ENCODE peak calls at places on chromosomes 13 and 19, in nine cellular contexts. D, I, X, R, U, L, O, Z and E are unnamed samples.

GRCh38 chr19:41740415-41741243 is 14.7 kb upstream of the CEACAM6 start:
- DNase-seq in D (no peak), I (no peak), X (no peak), R (no peak), U (no peak), L (no peak), O (no peak), Z (no peak), E (no peak)

GRCh38 chr19:36060430-36060829 is 5.7 kb downstream of the WDR62 start:
- DNase-seq in D (no peak), I (no peak), X (peak), R (peak), U (peak), L (peak), O (no peak), Z (no peak), E (peak)

GRCh38 chr13:26019881-26020535 is 31.8 kb downstream of the SHISA2 start:
- DNase-seq in D (peak), I (no peak), X (no peak), R (peak), U (no peak), L (peak), O (no peak), Z (no peak), E (no peak)

GRCh38 chr19:8487137-8487851 is 15.1 kb downstream of the PRAM1 start:
- DNase-seq in D (no peak), I (peak), X (no peak), R (no peak), U (peak), L (no peak), O (no peak), Z (no peak), E (no peak)

GRCh38 chr19:16541526-16542044 is 652 bp downstream of the CHERP start:
- DNase-seq in D (no peak), I (no peak), X (peak), R (peak), U (no peak), L (peak), O (no peak), Z (peak), E (peak)

GRCh38 chr19:47230122-47230920 is 678 bp downstream of the BBC3 start:
- DNase-seq in D (no peak), I (peak), X (peak), R (peak), U (peak), L (peak), O (no peak), Z (no peak), E (peak)

GRCh38 chr19:33156354-33156753 is 24.4 kb downstream of the WDR88 start:
- DNase-seq in D (no peak), I (no peak), X (no peak), R (peak), U (no peak), L (no peak), O (no peak), Z (no peak), E (no peak)

GRCh38 chr19:9850235-9850959 is 15.3 kb downstream of the PIN1 start:
- DNase-seq in D (no peak), I (no peak), X (peak), R (no peak), U (no peak), L (no peak), O (no peak), Z (no peak), E (no peak)

GRCh38 chr13:93477238-93477637 is 250.6 kb downstream of the GPC6 start:
- DNase-seq in D (no peak), I (no peak), X (no peak), R (no peak), U (no peak), L (no peak), O (no peak), Z (no peak), E (no peak)

GRCh38 chr13:51501592-51502205 is 48.9 kb upstream of the INTS6 start:
- DNase-seq in D (no peak), I (no peak), X (no peak), R (peak), U (no peak), L (no peak), O (no peak), Z (no peak), E (no peak)

GRCh38 chr13:29465741-29466293 is 129.7 kb downstream of the SLC7A1 start:
- DNase-seq in D (no peak), I (no peak), X (no peak), R (peak), U (no peak), L (peak), O (no peak), Z (peak), E (peak)

GRCh38 chr13:40043759-40044158 is 388.3 kb downstream of the COG6 start:
- DNase-seq in D (no peak), I (no peak), X (no peak), R (no peak), U (no peak), L (no peak), O (no peak), Z (no peak), E (no peak)

GRCh38 chr13:94666065-94666464 is 46.3 kb downstream of the SOX21 start:
- DNase-seq in D (no peak), I (no peak), X (no peak), R (no peak), U (no peak), L (no peak), O (no peak), Z (no peak), E (no peak)

GRCh38 chr19:56142087-56142787 is 1.1 kb downstream of the ZNF444 start:
- DNase-seq in D (peak), I (no peak), X (no peak), R (no peak), U (no peak), L (peak), O (no peak), Z (no peak), E (no peak)

GRCh38 chr19:50320596-50320995 is 8.6 kb downstream of the KCNC3 start:
- DNase-seq in D (no peak), I (no peak), X (no peak), R (no peak), U (no peak), L (no peak), O (no peak), Z (no peak), E (no peak)

GRCh38 chr19:40443930-40444180 is 280 bp downstream of the SERTAD3 start:
- DNase-seq in D (no peak), I (no peak), X (peak), R (no peak), U (no peak), L (no peak), O (no peak), Z (no peak), E (no peak)

GRCh38 chr19:54418030-54418929 is 3.0 kb downstream of the TTYH1 start:
- DNase-seq in D (no peak), I (no peak), X (no peak), R (no peak), U (peak), L (no peak), O (no peak), Z (peak), E (no peak)

GRCh38 chr13:100527644-100528043 is 60.9 kb downstream of the GGACT start:
- DNase-seq in D (no peak), I (no peak), X (no peak), R (no peak), U (no peak), L (no peak), O (no peak), Z (no peak), E (no peak)

GRCh38 chr13:100836696-100837095 is 162.1 kb upstream of the TMTC4 start:
- DNase-seq in D (no peak), I (no peak), X (no peak), R (peak), U (no peak), L (no peak), O (no peak), Z (no peak), E (no peak)

GRCh38 chr19:28883241-28883693 is 329.7 kb downstream of the UQCRFS1 start:
- DNase-seq in D (no peak), I (no peak), X (no peak), R (peak), U (no peak), L (no peak), O (no peak), Z (peak), E (peak)

GRCh38 chr13:108621421-108621820 is 8.0 kb upstream of the MYO16 start:
- DNase-seq in D (peak), I (no peak), X (no peak), R (no peak), U (no peak), L (no peak), O (no peak), Z (peak), E (peak)

GRCh38 chr13:71935166-71935840 is 68.3 kb upstream of the DACH1 start:
- DNase-seq in D (no peak), I (no peak), X (no peak), R (no peak), U (no peak), L (no peak), O (no peak), Z (no peak), E (no peak)

GRCh38 chr19:51246153-51246552 is 4.7 kb upstream of the SIGLECL1 start:
- DNase-seq in D (no peak), I (no peak), X (no peak), R (peak), U (no peak), L (peak), O (no peak), Z (peak), E (peak)

GRCh38 chr13:99757756-99758464 is 213.7 kb downstream of the ZIC5 start:
- DNase-seq in D (no peak), I (no peak), X (no peak), R (no peak), U (no peak), L (no peak), O (peak), Z (no peak), E (no peak)

GRCh38 chr19:8666814-8667405 is 31.7 kb downstream of the ACTL9 start:
- DNase-seq in D (no peak), I (no peak), X (no peak), R (no peak), U (no peak), L (no peak), O (no peak), Z (no peak), E (no peak)

GRCh38 chr13:79749985-79750551 is 269.1 kb downstream of the NDFIP2 start:
- DNase-seq in D (no peak), I (no peak), X (no peak), R (peak), U (no peak), L (no peak), O (no peak), Z (no peak), E (no peak)

GRCh38 chr13:82088781-82089180 is 1747.9 kb upstream of the SPRY2 start:
- DNase-seq in D (no peak), I (no peak), X (no peak), R (no peak), U (no peak), L (no peak), O (no peak), Z (no peak), E (no peak)

GRCh38 chr13:90717451-90717936 is 630.0 kb upstream of the MIR17HG start:
- DNase-seq in D (no peak), I (no peak), X (no peak), R (peak), U (no peak), L (no peak), O (no peak), Z (peak), E (peak)

GRCh38 chr13:89282241-89282640 is 1611.1 kb downstream of the SLITRK5 start:
- DNase-seq in D (no peak), I (no peak), X (no peak), R (no peak), U (no peak), L (no peak), O (no peak), Z (no peak), E (no peak)

GRCh38 chr13:32669030-32669646 is 82.9 kb downstream of the PDS5B start:
- DNase-seq in D (no peak), I (no peak), X (peak), R (peak), U (no peak), L (no peak), O (peak), Z (peak), E (peak)

GRCh38 chr13:44283598-44283997 is 90.0 kb upstream of the SERP2 start:
- DNase-seq in D (no peak), I (no peak), X (no peak), R (no peak), U (no peak), L (no peak), O (no peak), Z (no peak), E (no peak)